ENCODE peak calls at places on chromosomes 11 and 22, in four cellular contexts. F is stimulated activated naive CD8-positive, alpha-beta T cell treated with anti-CD3 and anti-CD28 coated beads, Interleukin-15, Interleukin-2, amounts not matched to agents 100 U/mL and 50 U/mL, for 24 hours; X is amygdala; H is NCI-H345. I is an unnamed sample.

GRCh38 chr11:1163911-1164735 is 6.4 kb downstream of the MUC5AC start:
- DNase-seq in F (no peak), H (no peak), X (no peak), I (peak; percentile 5)

GRCh38 chr11:75471134-75471943 is 38.3 kb upstream of the KLHL35 start:
- DNase-seq in F (no peak), H (no peak), X (no peak), I (no peak)

GRCh38 chr11:63851354-63851753 is 12.4 kb downstream of the MARK2 start:
- DNase-seq in X (no peak), F (no peak), H (no peak), I (no peak)

GRCh38 chr11:459511-460220 is 9.6 kb downstream of the PTDSS2 start:
- DNase-seq in H (no peak), F (no peak), X (no peak), I (no peak)

GRCh38 chr22:29167032-29167911 is 38.4 kb upstream of the EMID1 start:
- DNase-seq in X (no peak), H (no peak), F (peak; percentile 77), I (no peak)

GRCh38 chr11:120236169-120237107 is 3.5 kb upstream of the POU2F3 start:
- DNase-seq in H (no peak), F (no peak), X (no peak), I (no peak)

GRCh38 chr22:32255726-32256125 is 579 bp upstream of the SLC5A4 start:
- DNase-seq in X (no peak), F (no peak), H (no peak), I (no peak)

GRCh38 chr11:65540290-65541092 is 15.6 kb downstream of the SCYL1 start:
- DNase-seq in X (peak; percentile 84), F (peak; percentile 96), H (peak; percentile 75), I (peak; percentile 97)

GRCh38 chr11:2741006-2741376 is 41.2 kb upstream of the KCNQ1OT1 start:
- DNase-seq in H (no peak), F (no peak), X (no peak), I (no peak)

GRCh38 chr11:111911563-111912401 is at the start of gene CRYAB:
- DNase-seq in H (no peak), X (peak; percentile 92), F (no peak), I (peak; percentile 68)

GRCh38 chr22:43142881-43143562 is at the start of gene MCAT:
- DNase-seq in F (peak; percentile 91), X (peak; percentile 69), H (peak; percentile 78), I (peak; percentile 90)

GRCh38 chr11:94740083-94740974 is 27.8 kb upstream of the AMOTL1 start:
- DNase-seq in F (peak; percentile 17), H (peak; percentile 82), X (peak; percentile 19), I (peak; percentile 24)

GRCh38 chr11:95152878-95153856 is 63.5 kb downstream of the ENDOD1 start:
- DNase-seq in X (no peak), F (no peak), H (no peak), I (no peak)

GRCh38 chr11:95886462-95886861 is 37.4 kb downstream of the MTMR2 start:
- DNase-seq in X (no peak), F (no peak), H (no peak), I (no peak)

GRCh38 chr22:40204331-40205116 is 26.8 kb downstream of the TNRC6B start:
- DNase-seq in H (no peak), X (no peak), F (no peak), I (no peak)

GRCh38 chr22:28019360-28019759 is 100.3 kb upstream of the PITPNB start:
- DNase-seq in H (no peak), F (peak; percentile 13), X (no peak), I (peak; percentile 3)

I was measured in transverse colon.